ENCODE peak calls at places on chromosomes 2 and 18, in seven cellular contexts. P, X, T, N, R, B and F are unnamed samples. For H3K4me1 and H3K27me3, the result is how much of the 10 kb centered on the place peaks cover.

GRCh38 chr2:219405451-219405850 is 12.7 kb upstream of the DES start:
- DNase-seq in P (no peak), X (peak), T (no peak), N (no peak), R (no peak), B (no peak), F (no peak)

GRCh38 chr18:69257861-69258458 is 142.7 kb upstream of the DOK6 start:
- DNase-seq in P (no peak), X (no peak), T (no peak), N (peak), R (peak), B (no peak), F (peak)

GRCh38 chr2:12538300-12538699 is 178.4 kb upstream of the TRIB2 start:
- DNase-seq in P (no peak), X (no peak), T (no peak), N (no peak), R (no peak), B (no peak), F (no peak)

GRCh38 chr2:170086117-170086688 is 91.7 kb upstream of the MYO3B start:
- DNase-seq in P (no peak), X (no peak), T (no peak), N (no peak), R (no peak), B (no peak), F (no peak)

GRCh38 chr2:238573065-238573778 is 146.5 kb downstream of the ASB1 start:
- DNase-seq in P (peak), X (peak), T (no peak), N (no peak), R (no peak), B (peak), F (no peak)

GRCh38 chr2:228853151-228853550 is 417.9 kb downstream of the PID1 start:
- DNase-seq in P (no peak), X (no peak), T (no peak), N (no peak), R (peak), B (no peak), F (peak)

GRCh38 chr2:145411493-145411892 is 891.6 kb upstream of the ZEB2 start:
- DNase-seq in P (peak), X (no peak), T (no peak), N (no peak), R (no peak), B (no peak), F (no peak)

GRCh38 chr2:171225302-171225980 is 64.7 kb upstream of the TLK1 start:
- DNase-seq in P (no peak), X (no peak), T (no peak), N (peak), R (peak), B (no peak), F (peak)

GRCh38 chr2:238640486-238640885 is 207.4 kb upstream of the TWIST2 start:
- DNase-seq in P (no peak), X (no peak), T (no peak), N (no peak), R (no peak), B (no peak), F (no peak)

GRCh38 chr2:67515021-67515420 is 117.9 kb downstream of the ETAA1 start:
- DNase-seq in P (no peak), X (no peak), T (no peak), N (no peak), R (peak), B (no peak), F (peak)

GRCh38 chr18:56402872-56403516 is 235.4 kb downstream of the TXNL1 start:
- DNase-seq in P (no peak), X (no peak), T (no peak), N (no peak), R (no peak), B (no peak), F (peak)

GRCh38 chr2:9702604-9703084 is 71.8 kb upstream of the YWHAQ start:
- DNase-seq in P (no peak), X (no peak), T (no peak), N (no peak), R (no peak), B (no peak), F (no peak)

GRCh38 chr18:60018801-60019462 is 119.1 kb downstream of the PMAIP1 start:
- DNase-seq in P (no peak), X (no peak), T (no peak), N (no peak), R (no peak), B (no peak), F (peak)

GRCh38 chr2:84904717-84905174 is 710 bp upstream of the TMSB10 start:
- DNase-seq in P (no peak), X (peak), T (no peak), N (peak), R (peak), B (no peak), F (no peak)

GRCh38 chr2:119180891-119181290 is 22.3 kb upstream of the C1QL2 start:
- DNase-seq in P (no peak), X (no peak), T (no peak), N (no peak), R (no peak), B (no peak), F (no peak)

GRCh38 chr2:96913398-96914202 is 43.7 kb upstream of the SEMA4C start:
- DNase-seq in P (peak), X (no peak), T (peak), N (no peak), R (no peak), B (no peak), F (no peak)

GRCh38 chr18:60746491-60746890 is 373.9 kb upstream of the MC4R start:
- DNase-seq in P (no peak), X (no peak), T (no peak), N (no peak), R (no peak), B (no peak), F (no peak)

GRCh38 chr18:56085561-56085960 is 497.6 kb upstream of the TCF4 start:
- DNase-seq in P (no peak), X (no peak), T (no peak), N (no peak), R (no peak), B (no peak), F (peak)

GRCh38 chr2:187252063-187252462 is 196.0 kb downstream of the CALCRL start:
- DNase-seq in P (no peak), X (no peak), T (no peak), N (no peak), R (no peak), B (no peak), F (no peak)

GRCh38 chr2:29022455-29023128 is 41.5 kb downstream of the TOGARAM2 start:
- DNase-seq in P (no peak), X (no peak), T (no peak), N (no peak), R (peak), B (no peak), F (no peak)

GRCh38 chr2:177983183-177983788 is 89.3 kb downstream of the PDE11A start:
- DNase-seq in P (no peak), X (peak), T (no peak), N (peak), R (peak), B (no peak), F (peak)

GRCh38 chr18:5420909-5421308 is 122.9 kb downstream of the EPB41L3 start:
- DNase-seq in P (no peak), X (no peak), T (no peak), N (no peak), R (no peak), B (no peak), F (no peak)

GRCh38 chr2:219298759-219299371 is 10.3 kb downstream of the PTPRN start:
- DNase-seq in P (peak), X (peak), T (peak), N (peak), R (peak), B (peak), F (peak)

GRCh38 chr2:55922488-55922887 is 1.1 kb downstream of the EFEMP1 start:
- DNase-seq in P (no peak), X (peak), T (no peak), N (peak), R (no peak), B (no peak), F (no peak)

GRCh38 chr18:60667016-60667415 is 294.4 kb upstream of the MC4R start:
- DNase-seq in P (no peak), X (no peak), T (no peak), N (no peak), R (no peak), B (no peak), F (peak)

GRCh38 chr2:74391580-74392448 is 11.7 kb upstream of the DCTN1 start:
- DNase-seq in P (peak), X (peak), T (peak), N (peak), R (peak), B (peak), F (no peak)

GRCh38 chr18:9642799-9643445 is 28.6 kb upstream of the PPP4R1 start:
- DNase-seq in P (no peak), X (no peak), T (no peak), N (no peak), R (peak), B (no peak), F (peak)

GRCh38 chr2:69801745-69802144 is 27.7 kb upstream of the GMCL1 start:
- DNase-seq in P (no peak), X (no peak), T (no peak), N (no peak), R (no peak), B (no peak), F (no peak)

GRCh38 chr2:54632733-54633692 is 90.4 kb upstream of the EML6 start:
- DNase-seq in P (no peak), X (no peak), T (no peak), N (no peak), R (no peak), B (no peak), F (no peak)

GRCh38 chr2:85994897-85995647 is 106.3 kb upstream of the ST3GAL5 start:
- DNase-seq in P (no peak), X (no peak), T (no peak), N (no peak), R (no peak), B (no peak), F (no peak)

GRCh38 chr2:85997016-85997970 is 108.4 kb downstream of the POLR1A start:
- DNase-seq in P (no peak), X (no peak), T (no peak), N (peak), R (no peak), B (no peak), F (no peak)

GRCh38 chr2:85998071-85998991 is 107.4 kb downstream of the POLR1A start:
- DNase-seq in P (no peak), X (peak), T (no peak), N (peak), R (no peak), B (peak), F (no peak)

GRCh38 chr2:85995648-85996529 is 107.1 kb upstream of the ST3GAL5 start:
- DNase-seq in P (no peak), X (no peak), T (no peak), N (no peak), R (no peak), B (no peak), F (no peak)

GRCh38 chr2:85996591-85996990 is 107.8 kb upstream of the ST3GAL5 start:
- DNase-seq in P (no peak), X (peak), T (no peak), N (no peak), R (no peak), B (no peak), F (no peak)
- H3K4me1 ChIP-seq in P (half or more), X (under half), T (half or more), N (under half), R (under half), B (half or more), F (under half)

GRCh38 chr18:58549814-58550339 is 79.0 kb downstream of the ALPK2 start:
- DNase-seq in P (no peak), X (no peak), T (no peak), N (peak), R (peak), B (no peak), F (no peak)

GRCh38 chr18:58544616-58545337 is 84.1 kb downstream of the ALPK2 start:
- DNase-seq in P (no peak), X (no peak), T (no peak), N (no peak), R (peak), B (no peak), F (peak)

GRCh38 chr18:58544179-58544578 is 84.7 kb downstream of the ALPK2 start:
- DNase-seq in P (no peak), X (no peak), T (no peak), N (no peak), R (no peak), B (no peak), F (no peak)

GRCh38 chr18:58545338-58546096 is 83.4 kb downstream of the ALPK2 start:
- DNase-seq in P (no peak), X (no peak), T (no peak), N (no peak), R (peak), B (no peak), F (no peak)

DNA sequence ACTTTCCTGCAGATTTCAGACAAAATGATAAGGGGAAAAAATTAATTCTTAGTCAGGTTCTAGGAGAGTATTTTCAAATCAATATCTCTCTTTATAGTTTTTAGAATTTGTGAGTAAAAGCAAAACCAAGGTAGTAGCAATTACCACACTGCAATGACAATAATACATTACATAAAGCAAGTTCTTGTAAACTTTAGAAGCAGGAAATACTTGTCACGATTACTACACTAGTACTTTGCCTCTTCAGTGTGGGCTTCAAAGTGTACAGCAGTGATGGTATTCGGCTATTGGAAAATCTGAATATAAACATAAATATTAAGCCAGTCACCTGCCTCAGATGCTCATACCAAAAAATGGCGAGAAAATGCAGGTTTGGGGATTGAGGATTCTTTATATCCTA is 81.0 kb downstream of the ALPK2 start:
- DNase-seq in P (no peak), X (no peak), T (no peak), N (no peak), R (no peak), B (no peak), F (no peak)
- H3K27me3 ChIP-seq in P (under half), X (under half), T (under half), N (under half), R (under half), B (under half), F (under half)

GRCh38 chr2:108593547-108594098 is 59.4 kb downstream of the LIMS1 start:
- DNase-seq in P (no peak), X (no peak), T (no peak), N (no peak), R (no peak), B (no peak), F (peak)
- H3K27ac ChIP-seq in P (no peak), X (peak), T (peak), N (peak), R (peak), B (peak), F (peak)

GRCh38 chr2:134127496-134127895 is 126.4 kb upstream of the MGAT5 start:
- DNase-seq in P (peak), X (no peak), T (peak), N (no peak), R (no peak), B (no peak), F (no peak)
- H3K4me1 ChIP-seq in P (half or more), X (under half), T (half or more), N (under half), R (under half), B (under half), F (under half)

GRCh38 chr2:80302001-80302464 is 2.5 kb downstream of the LRRTM1 start:
- DNase-seq in P (no peak), X (no peak), T (no peak), N (no peak), R (no peak), B (peak), F (no peak)
- H3K27me3 ChIP-seq in P (under half), X (half or more), T (under half), N (half or more), R (under half), B (under half), F (half or more)

GRCh38 chr18:27606851-27607250 is 421.7 kb upstream of the CHST9 start:
- DNase-seq in P (no peak), X (no peak), T (no peak), N (no peak), R (no peak), B (no peak), F (no peak)

GRCh38 chr18:27602092-27602491 is 417.0 kb upstream of the CHST9 start:
- DNase-seq in P (no peak), X (no peak), T (no peak), N (no peak), R (no peak), B (no peak), F (no peak)

GRCh38 chr18:27605107-27605834 is 420.2 kb upstream of the CHST9 start:
- DNase-seq in P (no peak), X (peak), T (no peak), N (peak), R (peak), B (no peak), F (peak)

GRCh38 chr18:27608174-27608573 is 423.1 kb upstream of the CHST9 start:
- DNase-seq in P (no peak), X (no peak), T (no peak), N (no peak), R (no peak), B (no peak), F (no peak)

DNA sequence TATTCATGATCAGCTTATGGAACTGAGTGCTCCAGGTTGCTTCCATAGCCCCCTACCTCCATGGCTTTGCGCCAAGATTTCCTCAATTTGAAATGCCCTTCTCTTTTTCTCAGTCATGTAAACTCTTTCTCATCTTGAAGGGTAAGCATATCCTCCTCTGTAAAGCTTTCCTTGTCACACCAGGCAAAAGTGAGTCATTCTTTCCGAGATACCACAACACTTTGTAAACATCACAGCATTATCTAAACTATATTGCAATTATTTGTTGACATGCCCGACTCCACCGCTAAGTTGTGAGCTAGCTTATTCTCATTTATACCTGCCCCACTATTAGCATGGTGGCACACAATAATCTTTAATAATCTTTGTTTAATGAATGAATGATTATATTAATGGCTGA is 419.5 kb upstream of the CHST9 start:
- DNase-seq in P (no peak), X (no peak), T (no peak), N (peak), R (no peak), B (no peak), F (no peak)
- H3K27ac ChIP-seq in P (no peak), X (no peak), T (no peak), N (peak), R (no peak), B (no peak), F (no peak)

GRCh38 chr18:35050004-35050623 is 8.9 kb downstream of the MAPRE2 start:
- DNase-seq in P (no peak), X (no peak), T (no peak), N (no peak), R (no peak), B (no peak), F (no peak)
- H3K4me1 ChIP-seq in P (half or more), X (under half), T (half or more), N (under half), R (under half), B (under half), F (under half)